ENCODE peak calls at places on chromosomes 12 and 14, in seven cellular contexts. F, I, G, Q, K, J and Y are unnamed samples.
A peak's percentile ranks its signal among the peaks of the same experiment; 100 is the strongest.

GRCh38 chr12:75883241-75883640 is 148.3 kb downstream of the PHLDA1 start:
- DNase-seq in F (no peak), I (no peak), G (no peak), Q (peak; percentile 3), K (no peak), J (no peak), Y (no peak)

GRCh38 chr12:39646963-39647362 is 27.4 kb upstream of the ABCD2 start:
- DNase-seq in F (no peak), I (no peak), G (no peak), Q (no peak), K (no peak), J (no peak), Y (no peak)

GRCh38 chr14:64114166-64114565 is 180.0 kb downstream of the ESR2 start:
- DNase-seq in F (no peak), I (no peak), G (no peak), Q (no peak), K (no peak), J (no peak), Y (peak; percentile 30)

GRCh38 chr12:52398176-52398575 is 8.0 kb downstream of the KRT82 start:
- DNase-seq in F (peak; percentile 57), I (no peak), G (no peak), Q (no peak), K (no peak), J (no peak), Y (no peak)

GRCh38 chr14:64541261-64541970 is 875 bp downstream of the HSPA2 start:
- DNase-seq in F (peak; percentile 61), I (no peak), G (no peak), Q (peak; percentile 8), K (no peak), J (peak; percentile 11), Y (no peak)

GRCh38 chr12:112198120-112198733 is 72.9 kb downstream of the TRAFD1 start:
- DNase-seq in F (peak; percentile 70), I (peak; percentile 63), G (peak; percentile 29), Q (peak; percentile 69), K (peak; percentile 9), J (peak; percentile 35), Y (peak; percentile 89)

GRCh38 chr14:93099643-93100042 is 16.1 kb downstream of the ITPK1 start:
- DNase-seq in F (no peak), I (no peak), G (no peak), Q (no peak), K (no peak), J (no peak), Y (peak; percentile 65)

GRCh38 chr14:79417961-79418360 is 793.3 kb downstream of the DIO2 start:
- DNase-seq in F (no peak), I (no peak), G (no peak), Q (peak; percentile 4), K (no peak), J (no peak), Y (no peak)

GRCh38 chr12:108193922-108194321 is 64.8 kb downstream of the WSCD2 start:
- DNase-seq in F (peak; percentile 47), I (peak; percentile 54), G (no peak), Q (peak; percentile 29), K (peak; percentile 23), J (peak; percentile 8), Y (peak; percentile 82)

GRCh38 chr14:99035712-99036593 is 236.0 kb downstream of the BCL11B start:
- DNase-seq in F (peak; percentile 99), I (peak; percentile 97), G (no peak), Q (no peak), K (no peak), J (peak; percentile 61), Y (peak; percentile 91)

GRCh38 chr12:12976366-12976765 is 23.7 kb downstream of the HEBP1 start:
- DNase-seq in F (peak; percentile 98), I (peak; percentile 81), G (no peak), Q (peak; percentile 36), K (no peak), J (no peak), Y (no peak)

GRCh38 chr14:64580451-64580850 is 30.7 kb downstream of the PPP1R36 start:
- DNase-seq in F (peak; percentile 9), I (no peak), G (no peak), Q (peak; percentile 48), K (no peak), J (no peak), Y (no peak)

GRCh38 chr14:100898935-100899840 is 4.3 kb downstream of the RTL1 start:
- DNase-seq in F (no peak), I (no peak), G (no peak), Q (peak; percentile 53), K (no peak), J (no peak), Y (peak; percentile 64)

GRCh38 chr12:65765436-65765813 is 58.9 kb upstream of the HMGA2 start:
- DNase-seq in F (peak; percentile 58), I (peak; percentile 81), G (no peak), Q (peak; percentile 32), K (no peak), J (no peak), Y (no peak)

GRCh38 chr12:83462419-83462818 is 775.7 kb downstream of the TMTC2 start:
- DNase-seq in F (no peak), I (no peak), G (no peak), Q (no peak), K (no peak), J (no peak), Y (peak; percentile 1)

GRCh38 chr14:92553456-92553855 is 39.9 kb downstream of the RIN3 start:
- DNase-seq in F (peak; percentile 16), I (no peak), G (no peak), Q (peak; percentile 45), K (no peak), J (no peak), Y (peak; percentile 62)

GRCh38 chr12:16605666-16606116 is 271 bp downstream of the LMO3 start:
- DNase-seq in F (peak; percentile 50), I (no peak), G (no peak), Q (no peak), K (peak; percentile 41), J (no peak), Y (peak; percentile 20)

GRCh38 chr14:75422169-75422568 is 5.7 kb upstream of the JDP2 start:
- DNase-seq in F (peak; percentile 94), I (peak; percentile 76), G (no peak), Q (no peak), K (no peak), J (no peak), Y (no peak)

GRCh38 chr12:75862692-75863471 is 168.7 kb downstream of the PHLDA1 start:
- DNase-seq in F (peak; percentile 83), I (peak; percentile 74), G (no peak), Q (peak; percentile 81), K (no peak), J (no peak), Y (no peak)

GRCh38 chr14:72736791-72737559 is 156.9 kb downstream of the DPF3 start:
- DNase-seq in F (peak; percentile 51), I (no peak), G (no peak), Q (no peak), K (no peak), J (no peak), Y (no peak)

GRCh38 chr12:107622005-107622404 is 63.6 kb upstream of the PWP1 start:
- DNase-seq in F (peak; percentile 22), I (no peak), G (no peak), Q (no peak), K (no peak), J (no peak), Y (peak; percentile 79)

GRCh38 chr14:63508033-63508432 is 35.1 kb downstream of the PPP2R5E start:
- DNase-seq in F (no peak), I (no peak), G (no peak), Q (peak; percentile 18), K (no peak), J (no peak), Y (peak; percentile 36)

GRCh38 chr12:67981236-67982164 is 7.7 kb upstream of the IFNG-AS1 start:
- DNase-seq in F (peak; percentile 95), I (peak; percentile 62), G (no peak), Q (no peak), K (no peak), J (no peak), Y (no peak)

GRCh38 chr12:113082486-113083148 is 26.1 kb downstream of the DTX1 start:
- DNase-seq in F (no peak), I (no peak), G (no peak), Q (no peak), K (no peak), J (no peak), Y (no peak)

GRCh38 chr12:4700621-4701026 is 19.6 kb upstream of the GALNT8 start:
- DNase-seq in F (no peak), I (no peak), G (no peak), Q (no peak), K (peak; percentile 83), J (peak; percentile 48), Y (no peak)

GRCh38 chr12:110104188-110104969 is 19.8 kb upstream of the IFT81 start:
- DNase-seq in F (peak; percentile 22), I (no peak), G (no peak), Q (no peak), K (no peak), J (no peak), Y (no peak)

GRCh38 chr14:99734406-99735051 is 50.4 kb downstream of the CYP46A1 start:
- DNase-seq in F (no peak), I (no peak), G (no peak), Q (no peak), K (peak; percentile 15), J (peak; percentile 3), Y (no peak)

GRCh38 chr14:55241673-55242072 is 29.5 kb upstream of the FBXO34 start:
- DNase-seq in F (no peak), I (no peak), G (no peak), Q (no peak), K (no peak), J (no peak), Y (no peak)

GRCh38 chr12:52629251-52630103 is 11.1 kb upstream of the KRT73 start:
- DNase-seq in F (no peak), I (no peak), G (no peak), Q (no peak), K (no peak), J (no peak), Y (no peak)

GRCh38 chr12:76274699-76275098 is 73.5 kb downstream of the BBS10 start:
- DNase-seq in F (peak; percentile 63), I (no peak), G (no peak), Q (peak; percentile 68), K (no peak), J (no peak), Y (no peak)

GRCh38 chr12:53380797-53381738 is 1.1 kb downstream of the SP1 start:
- DNase-seq in F (peak; percentile 75), I (no peak), G (no peak), Q (peak; percentile 50), K (no peak), J (no peak), Y (no peak)